ENCODE peak calls at places on chromosomes 11 and 22, in six cellular contexts. E is esophagus squamous epithelium, V is HCT116, Q is body of pancreas, O is tibial nerve, G is adrenal gland. K is an unnamed sample.

GRCh38 chr22:50610581-50610980 is 10.0 kb downstream of the MAPK8IP2 start:
- DNase-seq in E (no peak), V (no peak), Q (no peak), O (no peak), G (no peak), K (no peak)

GRCh38 chr22:41561335-41561734 is 525 bp downstream of the CSDC2 start:
- DNase-seq in E (no peak), V (no peak), Q (no peak), O (no peak), G (peak), K (no peak)

GRCh38 chr11:73141031-73141308 is 1.1 kb downstream of the FCHSD2 start:
- DNase-seq in E (no peak), V (no peak), Q (peak), O (no peak), G (peak), K (peak)

GRCh38 chr11:76617553-76618265 is 52.8 kb downstream of the LRRC32 start:
- DNase-seq in E (no peak), V (no peak), Q (no peak), O (no peak), G (no peak), K (no peak)

GRCh38 chr11:104581246-104581980 is 316.8 kb downstream of the CASP12 start:
- DNase-seq in E (no peak), V (no peak), Q (no peak), O (no peak), G (no peak), K (no peak)

GRCh38 chr11:111514216-111515031 is at the start of gene HOATZ:
- DNase-seq in E (no peak), V (no peak), Q (no peak), O (no peak), G (no peak), K (no peak)

GRCh38 chr11:118175600-118176399 is 639 bp downstream of the SCN2B start:
- DNase-seq in E (no peak), V (no peak), Q (no peak), O (no peak), G (no peak), K (no peak)

GRCh38 chr11:60919320-60919719 is 4.9 kb upstream of the TMEM132A start:
- DNase-seq in E (no peak), V (no peak), Q (no peak), O (no peak), G (no peak), K (no peak)

GRCh38 chr11:122709042-122709760 is 53.7 kb downstream of the UBASH3B start:
- DNase-seq in E (no peak), V (peak), Q (no peak), O (no peak), G (no peak), K (no peak)

GRCh38 chr11:64787526-64788320 is 9.4 kb upstream of the SF1 start:
- DNase-seq in E (no peak), V (no peak), Q (peak), O (peak), G (no peak), K (peak)

GRCh38 chr11:23856654-23857053 is 640.2 kb upstream of the LUZP2 start:
- DNase-seq in E (no peak), V (no peak), Q (no peak), O (no peak), G (no peak), K (no peak)

GRCh38 chr22:40406063-40406890 is 35.9 kb downstream of the SGSM3 start:
- DNase-seq in E (no peak), V (no peak), Q (no peak), O (no peak), G (no peak), K (no peak)

GRCh38 chr22:40407021-40407761 is 36.8 kb downstream of the SGSM3 start:
- DNase-seq in E (no peak), V (no peak), Q (no peak), O (no peak), G (no peak), K (no peak)

GRCh38 chr22:40409613-40410113 is 39.3 kb downstream of the SGSM3 start:
- DNase-seq in E (no peak), V (no peak), Q (no peak), O (no peak), G (no peak), K (no peak)

GRCh38 chr22:40408718-40409612 is 38.6 kb downstream of the SGSM3 start:
- DNase-seq in E (no peak), V (no peak), Q (no peak), O (no peak), G (no peak), K (no peak)

GRCh38 chr22:40407831-40408717 is 37.7 kb downstream of the SGSM3 start:
- DNase-seq in E (no peak), V (no peak), Q (no peak), O (no peak), G (no peak), K (no peak)
- TF ChIP-seq POLR2A in E (no peak), V (no peak), Q (no peak), O (no peak), G (no peak), K (no peak)

GRCh38 chr11:119319136-119319701 is 2.3 kb upstream of the MCAM start:
- DNase-seq in E (no peak), V (no peak), Q (no peak), O (no peak), G (no peak), K (no peak)
- TF ChIP-seq POLR2A in E (no peak), V (no peak), Q (no peak), O (no peak), G (no peak), K (no peak)

GRCh38 chr11:2991477-2992233 is 474 bp downstream of the NAP1L4 start:
- DNase-seq in E (no peak), V (no peak), Q (peak), O (no peak), G (no peak), K (peak)
- TF ChIP-seq POLR2A in E (no peak), V (no peak), Q (no peak), O (no peak), G (peak), K (no peak)

GRCh38 chr11:27611946-27612455 is 88.3 kb downstream of the BDNF start:
- DNase-seq in E (no peak), V (no peak), Q (no peak), O (no peak), G (no peak), K (no peak)

GRCh38 chr11:27612932-27613669 is 87.2 kb downstream of the BDNF start:
- DNase-seq in E (no peak), V (no peak), Q (no peak), O (no peak), G (no peak), K (no peak)

GRCh38 chr11:27615833-27616232 is 84.4 kb downstream of the BDNF start:
- DNase-seq in E (no peak), V (no peak), Q (no peak), O (no peak), G (no peak), K (no peak)

GRCh38 chr11:27613670-27613950 is 86.6 kb downstream of the BDNF start:
- DNase-seq in E (no peak), V (no peak), Q (no peak), O (no peak), G (no peak), K (no peak)

GRCh38 chr11:27614092-27614491 is 86.2 kb downstream of the BDNF start:
- DNase-seq in E (no peak), V (no peak), Q (no peak), O (no peak), G (no peak), K (no peak)
- TF ChIP-seq POLR2A in E (no peak), V (no peak), Q (no peak), O (no peak), G (no peak), K (no peak)

DNA sequence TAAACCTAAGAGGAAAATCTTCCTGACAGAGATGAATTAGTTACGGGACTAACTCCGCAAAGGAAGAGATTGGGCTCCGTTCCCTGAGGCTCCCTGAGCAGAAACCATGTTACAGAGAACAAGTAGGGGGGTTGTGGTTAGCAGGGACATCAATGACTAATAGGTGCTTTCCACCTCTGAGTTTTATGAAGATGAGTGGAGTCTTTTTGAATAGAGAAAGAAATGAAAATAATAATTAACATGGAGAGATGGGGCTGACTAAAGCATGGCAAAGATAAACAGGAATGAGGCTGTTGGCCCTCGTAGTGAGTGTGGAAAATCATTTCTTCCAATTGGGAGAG is 47.5 kb upstream of the PICALM start:
- DNase-seq in E (no peak), V (no peak), Q (no peak), O (no peak), G (no peak), K (peak)
- TF ChIP-seq POLR2A in E (no peak), V (no peak), Q (no peak), O (no peak), G (no peak), K (no peak)

DNA sequence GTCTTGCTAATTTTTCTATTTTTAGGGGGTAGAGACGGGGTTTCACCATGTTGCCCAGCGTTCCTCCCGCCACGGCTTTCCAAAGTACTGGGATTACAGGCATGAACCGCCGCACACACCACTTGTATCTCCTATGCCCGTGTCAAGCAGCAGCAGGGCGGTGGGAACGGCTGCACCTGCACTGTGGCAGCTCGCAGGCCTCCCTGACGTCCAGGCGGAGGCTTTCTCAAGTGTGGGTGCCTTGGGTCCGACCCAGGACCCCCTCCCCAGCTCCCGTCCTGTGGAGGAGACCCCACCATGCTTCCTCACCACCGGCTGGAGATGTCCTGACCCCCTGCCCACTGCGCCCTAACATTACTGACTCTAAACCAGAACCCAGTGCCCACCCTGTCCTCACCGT is 25.7 kb downstream of the TSPAN4 start:
- DNase-seq in E (no peak), V (no peak), Q (peak), O (no peak), G (no peak), K (no peak)
- TF ChIP-seq POLR2A in E (no peak), V (no peak), Q (no peak), O (no peak), G (no peak), K (peak)

GRCh38 chr11:19578871-19579270 is 133.8 kb upstream of the NAV2 start:
- DNase-seq in E (no peak), V (no peak), Q (no peak), O (no peak), G (no peak), K (no peak)
- TF ChIP-seq POLR2A in E (no peak), V (no peak), Q (no peak), O (no peak), G (no peak), K (no peak)

GRCh38 chr11:94127632-94128031 is 1.0 kb upstream of the PANX1 start:
- DNase-seq in E (no peak), V (no peak), Q (no peak), O (no peak), G (no peak), K (no peak)

GRCh38 chr11:94128171-94128745 is 383 bp upstream of the PANX1 start:
- DNase-seq in E (no peak), V (no peak), Q (no peak), O (peak), G (no peak), K (no peak)

GRCh38 chr11:94129505-94130335 is 1.1 kb downstream of the PANX1 start:
- DNase-seq in E (no peak), V (peak), Q (peak), O (peak), G (no peak), K (no peak)

GRCh38 chr11:94130589-94131362 is 2.1 kb downstream of the PANX1 start:
- DNase-seq in E (no peak), V (no peak), Q (no peak), O (peak), G (no peak), K (no peak)

DNA sequence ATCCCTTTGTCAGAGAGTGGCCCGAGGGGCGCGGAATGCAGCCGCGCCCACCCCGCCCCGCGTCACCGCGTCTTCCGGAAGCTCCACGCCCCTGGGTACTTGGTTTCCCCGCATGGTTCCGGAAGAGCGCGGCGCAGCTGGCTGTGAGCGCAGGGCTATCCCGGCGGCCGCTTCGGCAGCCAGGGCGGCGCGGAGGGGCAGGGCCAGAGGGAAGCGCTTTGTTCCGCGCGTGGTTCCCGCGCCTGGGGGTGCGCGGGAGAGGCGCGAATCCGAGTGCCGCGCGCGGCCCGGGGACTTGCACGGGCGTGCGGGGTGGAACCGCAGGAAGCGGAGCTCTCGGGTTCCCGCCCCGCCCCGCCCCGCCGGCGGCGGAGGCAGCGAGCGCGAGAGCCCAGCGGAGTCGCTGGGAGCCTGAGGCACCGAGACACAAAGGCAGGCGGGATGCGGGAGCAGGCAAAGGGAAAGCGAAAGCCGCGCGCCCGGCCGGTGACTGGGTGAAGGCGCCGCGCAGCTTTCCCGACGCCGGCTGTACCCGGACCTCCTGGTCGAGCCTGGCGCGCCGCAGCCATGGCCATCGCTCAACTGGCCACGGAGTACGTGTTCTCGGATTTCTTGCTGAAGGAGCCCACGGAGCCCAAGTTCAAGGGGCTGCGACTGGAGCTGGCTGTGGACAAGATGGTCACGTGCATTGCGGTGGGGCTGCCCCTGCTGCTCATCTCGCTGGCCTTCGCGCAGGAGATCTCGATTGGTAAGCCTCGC is at the start of gene PANX1:
- DNase-seq in E (peak), V (peak), Q (peak), O (peak), G (peak), K (no peak)
- TF ChIP-seq POLR2A in E (no peak), V (peak), Q (peak), O (peak), G (peak), K (peak)